ENCODE peak calls at places on chromosome 1, in eight cellular contexts. C is neuronal stem cell, Y is OCI-LY7, X is IMR-90, Z is HCT116, N is PC-9, P is GM23248, J is keratinocyte. Q is an unnamed sample.
A peak's percentile ranks its signal among the peaks of the same experiment; 100 is the strongest.

GRCh38 chr1:226990133-226990716 is 50.1 kb downstream of the COQ8A start:
- DNase-seq in C (no peak), Y (no peak), X (no peak), Z (no peak), N (no peak), P (no peak), J (no peak), Q (no peak)

GRCh38 chr1:153774780-153775431 is at the start of gene SLC27A3:
- DNase-seq in C (no peak), Y (no peak), X (no peak), Z (peak; percentile 27), N (no peak), P (no peak), J (no peak), Q (no peak)

GRCh38 chr1:171740987-171741871 is 636 bp downstream of the VAMP4 start:
- DNase-seq in C (peak; percentile 20), Y (peak; percentile 76), X (peak; percentile 25), Z (no peak), N (peak; percentile 41), P (peak; percentile 69), J (no peak), Q (peak; percentile 52)

GRCh38 chr1:87224209-87224608 is 104.5 kb upstream of the LMO4 start:
- DNase-seq in C (no peak), Y (no peak), X (peak; percentile 100), Z (peak; percentile 46), N (peak; percentile 87), P (peak; percentile 99), J (peak; percentile 91), Q (peak; percentile 85)

GRCh38 chr1:172671591-172671990 is 12.7 kb downstream of the FASLG start:
- DNase-seq in C (no peak), Y (no peak), X (peak; percentile 55), Z (no peak), N (peak; percentile 56), P (peak; percentile 62), J (no peak), Q (peak; percentile 14)

GRCh38 chr1:8118031-8118451 is 91.9 kb upstream of the ERRFI1 start:
- DNase-seq in C (no peak), Y (no peak), X (no peak), Z (no peak), N (no peak), P (no peak), J (no peak), Q (peak; percentile 71)

GRCh38 chr1:83905315-83905907 is 93.5 kb downstream of the TTLL7 start:
- DNase-seq in C (no peak), Y (peak; percentile 38), X (peak; percentile 22), Z (no peak), N (no peak), P (peak; percentile 52), J (no peak), Q (no peak)

GRCh38 chr1:46527474-46528296 is 23.8 kb downstream of the KNCN start:
- DNase-seq in C (peak; percentile 76), Y (peak; percentile 67), X (peak; percentile 66), Z (peak; percentile 54), N (peak; percentile 64), P (peak; percentile 85), J (no peak), Q (peak; percentile 71)

GRCh38 chr1:162056568-162056967 is 12.9 kb upstream of the NOS1AP start:
- DNase-seq in C (no peak), Y (no peak), X (no peak), Z (no peak), N (no peak), P (no peak), J (no peak), Q (no peak)

GRCh38 chr1:162060314-162060713 is 9.2 kb upstream of the NOS1AP start:
- DNase-seq in C (no peak), Y (no peak), X (no peak), Z (no peak), N (no peak), P (no peak), J (no peak), Q (no peak)

GRCh38 chr1:162059721-162060120 is 9.8 kb upstream of the NOS1AP start:
- DNase-seq in C (no peak), Y (no peak), X (no peak), Z (no peak), N (no peak), P (no peak), J (no peak), Q (no peak)

GRCh38 chr1:162056043-162056442 is 13.4 kb upstream of the NOS1AP start:
- DNase-seq in C (peak; percentile 65), Y (peak; percentile 39), X (peak; percentile 67), Z (peak; percentile 74), N (peak; percentile 52), P (peak; percentile 82), J (no peak), Q (peak; percentile 77)

DNA sequence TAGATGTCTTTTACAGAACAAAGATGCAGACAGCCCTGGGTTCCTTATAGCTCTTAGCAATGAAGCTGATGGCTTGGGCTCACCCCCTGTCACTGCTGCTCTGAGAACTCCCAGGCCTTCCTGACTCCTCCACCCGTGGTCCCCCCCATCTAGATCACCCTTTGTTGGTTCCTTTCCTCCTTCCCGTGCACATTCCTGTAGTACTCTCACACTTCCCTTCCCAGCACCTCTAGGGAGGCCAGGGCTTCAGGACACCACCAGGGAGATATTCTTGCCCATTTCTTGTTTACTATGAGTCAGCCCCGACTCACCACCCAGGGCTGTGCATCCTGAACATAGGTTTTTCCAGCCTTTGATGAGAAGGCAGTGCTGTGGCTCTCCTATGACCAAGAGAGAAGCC is 14.4 kb upstream of the NOS1AP start:
- DNase-seq in C (no peak), Y (no peak), X (peak; percentile 87), Z (peak; percentile 66), N (peak; percentile 90), P (peak; percentile 88), J (peak; percentile 61), Q (peak; percentile 86)
- H2AFZ ChIP-seq in C (no peak overlapping the region), Y (no peak overlapping the region), X (peak overlapping the region; percentile 45), Z (peak overlapping the region; percentile 92), N (no peak overlapping the region), P (no peak overlapping the region), J (no peak overlapping the region), Q (no peak overlapping the region)

GRCh38 chr1:66323958-66324357 is 210.0 kb upstream of the SGIP1 start:
- DNase-seq in C (no peak), Y (no peak), X (peak; percentile 35), Z (no peak), N (no peak), P (peak; percentile 40), J (no peak), Q (no peak)

GRCh38 chr1:66317156-66317543 is 216.8 kb upstream of the SGIP1 start:
- DNase-seq in C (no peak), Y (no peak), X (no peak), Z (no peak), N (no peak), P (no peak), J (no peak), Q (no peak)

GRCh38 chr1:66315675-66316074 is 218.3 kb upstream of the SGIP1 start:
- DNase-seq in C (no peak), Y (no peak), X (peak; percentile 27), Z (peak; percentile 86), N (peak; percentile 71), P (peak; percentile 53), J (peak; percentile 32), Q (no peak)

GRCh38 chr1:66316464-66317155 is 217.3 kb upstream of the SGIP1 start:
- DNase-seq in C (no peak), Y (peak; percentile 36), X (peak; percentile 23), Z (no peak), N (no peak), P (peak; percentile 68), J (no peak), Q (no peak)

GRCh38 chr1:66320231-66320630 is 213.7 kb upstream of the SGIP1 start:
- DNase-seq in C (no peak), Y (no peak), X (no peak), Z (no peak), N (no peak), P (no peak), J (no peak), Q (no peak)
- H2AFZ ChIP-seq in C (no peak overlapping the region), Y (no peak overlapping the region), X (no peak overlapping the region), Z (no peak overlapping the region), N (no peak overlapping the region), P (no peak overlapping the region), J (no peak overlapping the region), Q (no peak overlapping the region)

GRCh38 chr1:6349254-6349943 is 44.2 kb downstream of the ACOT7 start:
- DNase-seq in C (no peak), Y (no peak), X (no peak), Z (no peak), N (no peak), P (no peak), J (no peak), Q (no peak)

GRCh38 chr1:6348511-6349191 is 44.9 kb downstream of the ACOT7 start:
- DNase-seq in C (no peak), Y (no peak), X (peak; percentile 32), Z (no peak), N (no peak), P (no peak), J (no peak), Q (no peak)

GRCh38 chr1:6351480-6352137 is 42.0 kb downstream of the ACOT7 start:
- DNase-seq in C (no peak), Y (no peak), X (no peak), Z (no peak), N (no peak), P (no peak), J (no peak), Q (no peak)

GRCh38 chr1:6352138-6352563 is 41.4 kb downstream of the ACOT7 start:
- DNase-seq in C (no peak), Y (no peak), X (no peak), Z (no peak), N (no peak), P (no peak), J (peak; percentile 45), Q (no peak)

GRCh38 chr1:6350416-6351088 is 43.0 kb downstream of the ACOT7 start:
- DNase-seq in C (no peak), Y (no peak), X (no peak), Z (no peak), N (peak; percentile 64), P (no peak), J (peak; percentile 86), Q (no peak)
- H2AFZ ChIP-seq in C (no peak overlapping the region), Y (no peak overlapping the region), X (no peak overlapping the region), Z (no peak overlapping the region), N (no peak overlapping the region), P (no peak overlapping the region), J (no peak overlapping the region), Q (no peak overlapping the region)

GRCh38 chr1:201649776-201650607 is 111.1 kb downstream of the NAV1 start:
- DNase-seq in C (peak; percentile 56), Y (no peak), X (peak; percentile 70), Z (peak; percentile 43), N (no peak), P (peak; percentile 88), J (no peak), Q (peak; percentile 83)

GRCh38 chr1:201648066-201648910 is 109.4 kb downstream of the NAV1 start:
- DNase-seq in C (peak; percentile 39), Y (no peak), X (peak; percentile 75), Z (no peak), N (peak; percentile 8), P (peak; percentile 84), J (no peak), Q (peak; percentile 86)

GRCh38 chr1:201650608-201650933 is 111.6 kb downstream of the NAV1 start:
- DNase-seq in C (no peak), Y (no peak), X (no peak), Z (no peak), N (no peak), P (no peak), J (peak; percentile 35), Q (no peak)

GRCh38 chr1:201647722-201648065 is 108.8 kb downstream of the NAV1 start:
- DNase-seq in C (no peak), Y (no peak), X (no peak), Z (no peak), N (no peak), P (no peak), J (no peak), Q (no peak)

DNA sequence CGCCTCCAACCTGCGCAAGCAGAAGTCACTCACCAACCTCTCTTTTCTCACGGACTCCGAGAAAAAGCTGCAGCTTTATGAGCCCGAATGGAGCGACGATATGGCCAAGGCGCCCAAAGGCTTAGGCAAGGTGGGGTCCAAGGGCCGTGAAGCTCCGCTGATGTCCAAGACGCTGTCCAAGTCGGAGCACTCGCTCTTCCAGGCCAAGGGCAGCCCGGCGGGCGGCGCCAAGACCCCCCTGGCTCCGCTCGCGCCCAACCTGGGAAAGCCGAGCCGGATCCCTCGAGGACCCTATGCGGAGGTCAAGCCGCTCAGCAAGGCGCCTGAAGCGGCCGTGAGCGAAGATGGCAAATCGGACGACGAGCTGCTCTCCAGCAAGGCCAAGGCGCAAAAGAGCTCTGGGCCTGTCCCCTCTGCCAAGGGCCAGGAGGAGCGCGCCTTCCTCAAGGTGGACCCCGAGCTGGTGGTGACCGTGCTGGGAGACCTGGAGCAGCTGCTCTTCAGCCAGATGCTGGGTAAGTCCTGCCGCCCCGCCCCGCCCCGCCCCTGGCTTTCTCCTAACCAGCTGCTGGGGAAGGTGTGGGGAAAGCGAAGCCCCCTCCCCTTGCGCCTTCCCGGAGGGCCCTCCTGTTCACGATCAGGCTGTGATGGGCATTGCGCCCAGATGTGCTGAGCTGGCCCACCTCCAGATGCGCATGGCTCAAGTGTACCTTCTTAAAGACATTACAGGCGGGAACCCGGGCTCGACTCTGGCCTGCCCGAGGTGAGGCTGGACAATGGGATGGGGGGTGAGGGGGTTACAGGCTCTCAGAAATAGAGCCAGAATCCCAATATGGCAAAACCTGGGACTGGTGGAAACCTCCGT is 110.2 kb downstream of the NAV1 start:
- DNase-seq in C (peak; percentile 29), Y (no peak), X (peak; percentile 40), Z (no peak), N (peak; percentile 26), P (peak; percentile 59), J (no peak), Q (peak; percentile 55)
- H2AFZ ChIP-seq in C (peak overlapping the region; percentile 95), Y (no peak overlapping the region), X (peak overlapping the region; percentile 82), Z (no peak overlapping the region), N (no peak overlapping the region), P (no peak overlapping the region), J (peak overlapping the region; percentile 65), Q (no peak overlapping the region)

Q was measured in mesenchymal stem cell.